ENCODE peak calls at places on chromosomes 2 and 18, in nine cellular contexts. One of them, this sample, is unnamed.

GRCh38 chr2:12765203-12765602 is 48.5 kb downstream of the TRIB2 start:
- DNase-seq in H1: no peak
- DNase-seq in MM.1S: no peak
- DNase-seq in stomach: no peak
- DNase-seq in CD8-positive, alpha-beta T cell: no peak
- DNase-seq in transverse colon: no peak
- DNase-seq in cardiac muscle cell: no peak
- DNase-seq in spleen: no peak
- DNase-seq in uterus: no peak
- DNase-seq in this sample: no peak

GRCh38 chr2:241703128-241703604 is 1.3 kb downstream of the ING5 start:
- DNase-seq in H1: no peak
- DNase-seq in MM.1S: no peak
- DNase-seq in stomach: peak
- DNase-seq in CD8-positive, alpha-beta T cell: no peak
- DNase-seq in transverse colon: no peak
- DNase-seq in cardiac muscle cell: no peak
- DNase-seq in spleen: no peak
- DNase-seq in uterus: no peak
- DNase-seq in this sample: no peak

GRCh38 chr2:655626-656025 is 21.6 kb downstream of the TMEM18 start:
- DNase-seq in H1: peak
- DNase-seq in MM.1S: no peak
- DNase-seq in stomach: no peak
- DNase-seq in CD8-positive, alpha-beta T cell: no peak
- DNase-seq in transverse colon: no peak
- DNase-seq in cardiac muscle cell: no peak
- DNase-seq in spleen: no peak
- DNase-seq in uterus: no peak
- DNase-seq in this sample: no peak

GRCh38 chr2:126370208-126370607 is 285.8 kb upstream of the GYPC start:
- DNase-seq in H1: no peak
- DNase-seq in MM.1S: no peak
- DNase-seq in stomach: no peak
- DNase-seq in CD8-positive, alpha-beta T cell: no peak
- DNase-seq in transverse colon: no peak
- DNase-seq in cardiac muscle cell: no peak
- DNase-seq in spleen: no peak
- DNase-seq in uterus: no peak
- DNase-seq in this sample: no peak

GRCh38 chr2:214542866-214543265 is 132.0 kb downstream of the VWC2L start:
- DNase-seq in H1: no peak
- DNase-seq in MM.1S: no peak
- DNase-seq in stomach: no peak
- DNase-seq in CD8-positive, alpha-beta T cell: no peak
- DNase-seq in transverse colon: no peak
- DNase-seq in cardiac muscle cell: no peak
- DNase-seq in spleen: no peak
- DNase-seq in uterus: no peak
- DNase-seq in this sample: no peak

GRCh38 chr2:152847067-152847466 is 128.6 kb downstream of the ARL6IP6 start:
- DNase-seq in H1: no peak
- DNase-seq in MM.1S: no peak
- DNase-seq in stomach: no peak
- DNase-seq in CD8-positive, alpha-beta T cell: no peak
- DNase-seq in transverse colon: no peak
- DNase-seq in cardiac muscle cell: no peak
- DNase-seq in spleen: no peak
- DNase-seq in uterus: no peak
- DNase-seq in this sample: no peak

GRCh38 chr2:2271471-2271941 is 59.6 kb downstream of the MYT1L start:
- DNase-seq in H1: no peak
- DNase-seq in MM.1S: no peak
- DNase-seq in stomach: no peak
- DNase-seq in CD8-positive, alpha-beta T cell: no peak
- DNase-seq in transverse colon: no peak
- DNase-seq in cardiac muscle cell: no peak
- DNase-seq in spleen: no peak
- DNase-seq in uterus: no peak
- DNase-seq in this sample: no peak

GRCh38 chr2:42827647-42828486 is 35.5 kb upstream of the HAAO start:
- DNase-seq in H1: peak
- DNase-seq in MM.1S: peak
- DNase-seq in stomach: peak
- DNase-seq in CD8-positive, alpha-beta T cell: peak
- DNase-seq in transverse colon: peak
- DNase-seq in cardiac muscle cell: peak
- DNase-seq in spleen: peak
- DNase-seq in uterus: peak
- DNase-seq in this sample: peak

GRCh38 chr2:97675714-97676113 is 6.2 kb downstream of the C2orf92 start:
- DNase-seq in H1: no peak
- DNase-seq in MM.1S: no peak
- DNase-seq in stomach: no peak
- DNase-seq in CD8-positive, alpha-beta T cell: no peak
- DNase-seq in transverse colon: no peak
- DNase-seq in cardiac muscle cell: no peak
- DNase-seq in spleen: no peak
- DNase-seq in uterus: no peak
- DNase-seq in this sample: no peak

GRCh38 chr18:46148810-46149209 is 44.6 kb downstream of the HAUS1 start:
- DNase-seq in H1: peak
- DNase-seq in MM.1S: peak
- DNase-seq in stomach: peak
- DNase-seq in CD8-positive, alpha-beta T cell: peak
- DNase-seq in transverse colon: peak
- DNase-seq in cardiac muscle cell: peak
- DNase-seq in spleen: no peak
- DNase-seq in uterus: peak
- DNase-seq in this sample: peak

GRCh38 chr2:169462896-169463695 is 16.2 kb upstream of the BBS5 start:
- DNase-seq in H1: no peak
- DNase-seq in MM.1S: no peak
- DNase-seq in stomach: no peak
- DNase-seq in CD8-positive, alpha-beta T cell: no peak
- DNase-seq in transverse colon: no peak
- DNase-seq in cardiac muscle cell: no peak
- DNase-seq in spleen: no peak
- DNase-seq in uterus: no peak
- DNase-seq in this sample: no peak

GRCh38 chr18:51160646-51161045 is 36.8 kb downstream of the MEX3C start:
- DNase-seq in H1: no peak
- DNase-seq in MM.1S: no peak
- DNase-seq in stomach: no peak
- DNase-seq in CD8-positive, alpha-beta T cell: no peak
- DNase-seq in transverse colon: no peak
- DNase-seq in cardiac muscle cell: no peak
- DNase-seq in spleen: no peak
- DNase-seq in uterus: no peak
- DNase-seq in this sample: no peak

GRCh38 chr2:97735161-97735561 is 21.8 kb downstream of the ZAP70 start:
- DNase-seq in H1: no peak
- DNase-seq in MM.1S: no peak
- DNase-seq in stomach: no peak
- DNase-seq in CD8-positive, alpha-beta T cell: no peak
- DNase-seq in transverse colon: no peak
- DNase-seq in cardiac muscle cell: no peak
- DNase-seq in spleen: peak
- DNase-seq in uterus: no peak
- DNase-seq in this sample: no peak

GRCh38 chr2:150788741-150789140 is 301.3 kb upstream of the RND3 start:
- DNase-seq in H1: no peak
- DNase-seq in MM.1S: no peak
- DNase-seq in stomach: no peak
- DNase-seq in CD8-positive, alpha-beta T cell: no peak
- DNase-seq in transverse colon: no peak
- DNase-seq in cardiac muscle cell: no peak
- DNase-seq in spleen: no peak
- DNase-seq in uterus: no peak
- DNase-seq in this sample: no peak

GRCh38 chr18:63708650-63709049 is 5.9 kb downstream of the SERPINB11 start:
- DNase-seq in H1: no peak
- DNase-seq in MM.1S: no peak
- DNase-seq in stomach: no peak
- DNase-seq in CD8-positive, alpha-beta T cell: no peak
- DNase-seq in transverse colon: no peak
- DNase-seq in cardiac muscle cell: no peak
- DNase-seq in spleen: no peak
- DNase-seq in uterus: no peak
- DNase-seq in this sample: no peak

DNA sequence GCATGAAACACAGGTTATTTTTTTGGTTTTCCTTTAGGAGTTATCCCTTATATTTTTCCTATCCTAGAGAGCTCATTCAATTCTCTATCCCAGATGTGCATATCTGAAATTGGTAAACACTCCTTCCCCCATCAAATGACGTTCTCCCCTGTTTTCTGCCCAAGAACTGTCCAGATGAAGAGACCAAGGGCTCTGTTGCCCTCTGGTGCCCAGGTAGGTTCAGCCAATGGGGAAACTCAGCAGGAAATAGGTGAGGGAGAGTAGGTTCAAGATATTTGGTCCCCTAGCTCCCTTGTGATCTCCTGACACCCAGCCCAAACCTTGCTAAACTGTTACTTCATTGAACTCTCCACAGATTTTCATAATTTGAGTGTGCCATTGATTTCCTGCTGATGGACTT is 14.1 kb upstream of the INO80C start:
- DNase-seq in H1: peak
- DNase-seq in MM.1S: no peak
- DNase-seq in stomach: no peak
- DNase-seq in CD8-positive, alpha-beta T cell: no peak
- DNase-seq in transverse colon: no peak
- DNase-seq in cardiac muscle cell: no peak
- DNase-seq in spleen: no peak
- DNase-seq in uterus: no peak
- DNase-seq in this sample: peak
- TF ChIP-seq CTCF in H1: peak
- TF ChIP-seq CTCF in MM.1S: peak
- TF ChIP-seq CTCF in stomach: no peak
- TF ChIP-seq CTCF in CD8-positive, alpha-beta T cell: no peak
- TF ChIP-seq CTCF in transverse colon: no peak
- TF ChIP-seq CTCF in cardiac muscle cell: no peak
- TF ChIP-seq CTCF in spleen: no peak
- TF ChIP-seq CTCF in uterus: no peak
- TF ChIP-seq CTCF in this sample: peak

DNA sequence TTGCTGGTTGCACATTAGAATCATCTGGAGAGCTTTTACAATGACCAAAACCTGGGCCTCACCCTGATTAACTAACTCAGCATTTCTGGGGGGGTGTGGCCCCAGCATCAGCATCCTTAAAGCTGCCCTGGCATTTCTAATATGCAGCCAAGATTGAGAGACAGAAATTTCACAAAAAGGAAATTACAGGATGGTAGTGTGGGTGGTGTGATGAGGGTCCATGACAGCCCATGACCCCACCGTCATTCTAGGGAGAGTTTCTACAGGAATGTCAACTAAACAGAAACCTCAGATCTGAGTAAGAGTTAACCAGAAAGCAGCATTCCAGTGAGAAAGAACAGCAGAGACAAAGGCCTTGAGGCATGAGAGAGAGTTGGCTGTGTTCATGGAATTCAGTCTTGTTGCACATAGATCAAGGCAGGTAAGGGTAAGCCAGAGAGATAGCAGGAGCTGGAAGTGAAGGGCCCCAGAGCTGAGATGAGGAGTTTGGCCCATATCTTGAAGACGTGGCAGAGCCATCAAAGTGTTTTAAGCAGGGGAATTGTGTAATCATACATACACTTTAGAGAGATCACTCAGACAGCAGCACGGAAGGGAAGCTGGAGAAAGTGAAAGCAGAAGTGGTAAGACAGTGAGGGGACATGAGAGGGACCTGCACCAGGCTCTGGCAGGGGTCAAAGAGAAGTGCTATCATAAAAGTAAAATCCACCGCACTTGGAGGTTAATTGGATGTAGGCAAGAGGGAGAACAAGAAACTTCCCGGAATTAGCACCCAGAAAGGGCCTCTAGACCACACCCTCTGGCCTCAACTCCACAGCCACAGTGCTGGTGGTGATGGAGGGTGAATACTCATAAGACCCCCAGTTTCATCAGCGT is 7.8 kb upstream of the TRABD2A start:
- DNase-seq in H1: peak
- DNase-seq in MM.1S: peak
- DNase-seq in stomach: no peak
- DNase-seq in CD8-positive, alpha-beta T cell: peak
- DNase-seq in transverse colon: peak
- DNase-seq in cardiac muscle cell: no peak
- DNase-seq in spleen: no peak
- DNase-seq in uterus: no peak
- DNase-seq in this sample: peak
- H3K4me3 ChIP-seq in H1: no peak
- H3K4me3 ChIP-seq in MM.1S: peak
- H3K4me3 ChIP-seq in stomach: peak
- H3K4me3 ChIP-seq in CD8-positive, alpha-beta T cell: peak
- H3K4me3 ChIP-seq in transverse colon: no peak
- H3K4me3 ChIP-seq in cardiac muscle cell: no peak
- H3K4me3 ChIP-seq in spleen: no peak
- H3K4me3 ChIP-seq in uterus: no peak
- H3K4me3 ChIP-seq in this sample: peak

DNA sequence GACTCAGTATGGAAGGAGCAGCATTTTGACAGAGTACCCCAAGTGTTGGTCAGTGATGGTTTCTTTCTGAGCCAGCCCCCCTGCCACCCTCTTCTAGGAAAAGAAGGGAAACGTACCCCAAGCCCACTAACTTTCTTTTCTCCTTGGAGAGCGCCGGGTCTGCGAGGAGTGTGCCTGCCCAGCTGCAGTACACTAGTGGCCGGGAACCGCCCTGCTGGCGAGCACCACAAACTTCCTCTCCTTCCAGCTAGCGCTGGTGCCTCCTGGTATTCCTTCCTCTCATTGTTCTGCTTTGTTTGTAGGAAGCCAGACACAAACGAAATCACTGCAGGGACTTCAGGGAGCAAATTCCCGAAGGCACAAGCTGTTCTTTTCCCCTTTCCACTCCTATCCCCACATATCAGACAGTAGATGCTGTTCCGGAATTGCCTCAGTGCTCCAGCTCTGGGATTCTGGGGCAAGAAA is 1.8 kb downstream of the CCDC85A start:
- DNase-seq in H1: peak
- DNase-seq in MM.1S: no peak
- DNase-seq in stomach: no peak
- DNase-seq in CD8-positive, alpha-beta T cell: no peak
- DNase-seq in transverse colon: no peak
- DNase-seq in cardiac muscle cell: peak
- DNase-seq in spleen: peak
- DNase-seq in uterus: peak
- DNase-seq in this sample: no peak
- TF ChIP-seq CTCF in H1: peak
- TF ChIP-seq CTCF in MM.1S: no peak
- TF ChIP-seq CTCF in stomach: no peak
- TF ChIP-seq CTCF in CD8-positive, alpha-beta T cell: no peak
- TF ChIP-seq CTCF in transverse colon: no peak
- TF ChIP-seq CTCF in cardiac muscle cell: peak
- TF ChIP-seq CTCF in spleen: peak
- TF ChIP-seq CTCF in uterus: peak
- TF ChIP-seq CTCF in this sample: no peak

DNA sequence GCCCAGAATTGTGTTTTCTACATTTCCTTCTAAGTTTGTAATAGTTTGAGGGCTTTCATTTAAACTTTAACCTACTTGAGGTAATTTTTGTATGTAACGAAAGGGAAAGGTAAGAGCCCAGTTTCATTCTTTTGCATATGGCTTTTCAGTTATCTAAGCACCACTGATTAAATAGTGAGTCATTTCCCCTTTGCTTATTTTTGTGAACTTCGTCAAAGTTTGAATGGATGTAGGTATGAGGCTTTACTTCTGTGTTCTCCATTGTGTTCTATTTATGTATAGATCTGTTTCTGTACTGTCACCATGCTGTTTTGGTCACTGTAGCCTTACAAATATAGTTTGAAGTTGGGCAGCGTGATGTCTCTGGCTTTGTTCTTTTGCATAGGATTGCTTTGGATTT is 944.8 kb upstream of the CNTNAP5 start:
- DNase-seq in H1: no peak
- DNase-seq in MM.1S: peak
- DNase-seq in stomach: no peak
- DNase-seq in CD8-positive, alpha-beta T cell: no peak
- DNase-seq in transverse colon: no peak
- DNase-seq in cardiac muscle cell: no peak
- DNase-seq in spleen: no peak
- DNase-seq in uterus: no peak
- DNase-seq in this sample: no peak
- H3K4me3 ChIP-seq in H1: no peak
- H3K4me3 ChIP-seq in MM.1S: no peak
- H3K4me3 ChIP-seq in stomach: no peak
- H3K4me3 ChIP-seq in CD8-positive, alpha-beta T cell: no peak
- H3K4me3 ChIP-seq in transverse colon: no peak
- H3K4me3 ChIP-seq in cardiac muscle cell: no peak
- H3K4me3 ChIP-seq in spleen: no peak
- H3K4me3 ChIP-seq in uterus: no peak
- H3K4me3 ChIP-seq in this sample: no peak

This sample was measured in GM12865.